ENCODE peak calls at places on chromosome X, in eight cellular contexts. Y is epithelial cell of proximal tubule, B is astrocyte, G is fibroblast of pulmonary artery, T is uterus, W is gastrocnemius medialis, V is ascending aorta, X is left lung. Q is an unnamed sample.
A peak's percentile ranks its signal among the peaks of the same experiment; 100 is the strongest.

GRCh38 chrX:10415704-10416001 is 204.7 kb downstream of the MID1 start:
- DNase-seq in Y (no peak), B (peak; percentile 69), G (peak; percentile 14), T (no peak), W (no peak), V (no peak), X (no peak), Q (peak; percentile 45)

GRCh38 chrX:40402771-40403533 is 177.8 kb upstream of the ATP6AP2 start:
- DNase-seq in Y (no peak), B (peak; percentile 37), G (peak; percentile 30), T (peak; percentile 48), W (peak; percentile 63), V (no peak), X (no peak), Q (peak; percentile 62)

GRCh38 chrX:67207912-67208311 is 335.9 kb upstream of the AR start:
- DNase-seq in Y (no peak), B (no peak), G (no peak), T (no peak), W (no peak), V (no peak), X (no peak), Q (no peak)

GRCh38 chrX:115030635-115031034 is 13.2 kb upstream of the IL13RA2 start:
- DNase-seq in Y (no peak), B (no peak), G (no peak), T (no peak), W (no peak), V (no peak), X (no peak), Q (no peak)

GRCh38 chrX:151754042-151754419 is 19.5 kb downstream of the CNGA2 start:
- DNase-seq in Y (peak; percentile 1), B (peak; percentile 85), G (peak; percentile 22), T (peak; percentile 22), W (no peak), V (no peak), X (no peak), Q (peak; percentile 70)

GRCh38 chrX:71935542-71935941 is 24.9 kb downstream of the NHSL2 start:
- DNase-seq in Y (no peak), B (no peak), G (no peak), T (peak; percentile 54), W (peak; percentile 25), V (no peak), X (no peak), Q (no peak)

GRCh38 chrX:21438792-21439191 is 64.6 kb downstream of the CNKSR2 start:
- DNase-seq in Y (no peak), B (no peak), G (peak; percentile 7), T (no peak), W (no peak), V (no peak), X (no peak), Q (no peak)

GRCh38 chrX:83771664-83772063 is 89.3 kb upstream of the CYLC1 start:
- DNase-seq in Y (no peak), B (no peak), G (no peak), T (no peak), W (no peak), V (no peak), X (no peak), Q (no peak)

GRCh38 chrX:143081231-143081630 is 55.5 kb downstream of the SPANXN4 start:
- DNase-seq in Y (no peak), B (no peak), G (no peak), T (no peak), W (no peak), V (no peak), X (no peak), Q (no peak)

GRCh38 chrX:16484338-16484737 is 165.6 kb upstream of the S100G start:
- DNase-seq in Y (peak; percentile 59), B (peak; percentile 95), G (peak; percentile 82), T (no peak), W (peak; percentile 9), V (no peak), X (no peak), Q (peak; percentile 89)

GRCh38 chrX:20363003-20363674 is 96.4 kb upstream of the RPS6KA3 start:
- DNase-seq in Y (no peak), B (peak; percentile 53), G (no peak), T (no peak), W (peak; percentile 41), V (no peak), X (no peak), Q (peak; percentile 47)

GRCh38 chrX:133677123-133678063 is 262.1 kb upstream of the GPC4 start:
- DNase-seq in Y (no peak), B (no peak), G (no peak), T (no peak), W (no peak), V (no peak), X (no peak), Q (no peak)

GRCh38 chrX:41837270-41837944 is 85.9 kb downstream of the CASK start:
- DNase-seq in Y (no peak), B (no peak), G (no peak), T (no peak), W (no peak), V (no peak), X (no peak), Q (no peak)
- H3K4me3 ChIP-seq in Y (no peak overlapping the region), B (no peak overlapping the region), G (no peak overlapping the region), T (no peak overlapping the region), W (no peak overlapping the region), V (no peak overlapping the region), X (no peak overlapping the region), Q (no peak overlapping the region)

GRCh38 chrX:56975611-56976010 is 19.7 kb downstream of the SPIN3 start:
- DNase-seq in Y (no peak), B (no peak), G (peak; percentile 16), T (no peak), W (no peak), V (no peak), X (no peak), Q (peak; percentile 33)
- TF ChIP-seq CTCF in Y (no peak), B (no peak), G (peak; percentile 14), T (no peak), W (no peak), V (no peak), X (no peak), Q (peak; percentile 16)

DNA sequence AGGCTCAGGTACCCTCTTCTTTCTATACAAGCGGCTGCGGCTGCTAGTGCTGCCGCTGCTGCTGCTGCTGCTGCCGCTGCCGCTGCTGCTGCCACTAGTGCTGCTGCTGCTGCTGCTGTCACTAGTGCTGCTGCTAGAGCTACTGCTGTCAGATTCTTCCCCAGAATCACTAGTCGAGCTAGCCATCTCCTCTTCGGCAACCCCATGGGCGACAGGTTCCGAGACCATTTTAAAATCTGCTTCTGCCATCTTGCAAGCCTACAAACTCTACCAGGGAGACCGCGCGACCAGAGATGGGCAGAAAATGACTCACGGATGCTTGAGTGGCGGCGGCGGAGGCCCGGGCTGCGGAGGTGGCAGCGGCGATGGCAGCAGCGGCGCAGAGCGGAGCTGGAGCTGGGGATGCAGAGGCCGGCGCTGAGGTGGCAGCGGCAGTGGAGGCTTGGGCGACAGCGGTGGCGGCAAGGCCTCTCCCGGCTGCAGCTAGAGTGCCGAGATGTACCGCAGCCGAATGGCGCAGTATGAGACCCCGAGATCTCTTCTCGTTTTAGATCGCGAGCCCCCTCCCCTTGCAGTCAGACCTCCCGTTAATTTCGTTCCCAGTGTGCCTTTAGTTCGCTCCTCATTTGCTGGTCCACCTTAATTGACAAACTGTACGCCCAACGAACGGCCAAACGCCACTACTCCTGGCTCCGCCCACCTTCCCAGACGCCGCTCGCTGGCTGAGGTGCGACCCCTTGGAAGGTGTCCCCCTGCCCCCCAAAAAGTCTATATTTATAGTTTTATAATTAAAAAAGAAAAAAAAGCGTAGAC is at the start of gene NAP1L3:
- DNase-seq in Y (no peak), B (peak; percentile 83), G (peak; percentile 71), T (peak; percentile 61), W (peak; percentile 28), V (peak; percentile 81), X (peak; percentile 71), Q (peak; percentile 58)
- H3K4me3 ChIP-seq in Y (peak within 1 kb of the TSS; percentile 56), B (peak within 1 kb of the TSS; percentile 71), G (peak within 1 kb of the TSS; percentile 53), T (peak within 1 kb of the TSS; percentile 59), W (peak within 1 kb of the TSS; percentile 45), V (peak within 1 kb of the TSS; percentile 69), X (peak within 1 kb of the TSS; percentile 31), Q (peak within 1 kb of the TSS; percentile 63)

DNA sequence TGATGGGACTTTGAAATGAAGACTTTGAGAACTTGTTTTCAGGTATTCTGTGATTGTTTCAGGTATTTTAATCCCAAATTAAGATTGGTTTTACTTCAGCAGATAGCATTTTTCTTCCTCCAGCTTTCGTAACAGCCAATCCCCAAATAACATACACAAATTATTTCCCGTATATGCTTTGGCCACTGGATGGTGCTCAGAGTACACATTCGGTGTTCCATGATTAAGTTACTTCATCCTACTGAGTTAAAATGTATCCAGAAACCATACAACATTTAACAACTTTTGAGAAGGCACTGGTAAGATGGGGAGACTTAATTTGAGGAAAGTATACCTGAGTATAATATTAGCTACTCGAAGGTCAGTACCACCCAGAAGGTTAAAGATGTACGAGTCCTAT is 233.4 kb upstream of the FAM47A start:
- DNase-seq in Y (no peak), B (no peak), G (peak; percentile 60), T (no peak), W (no peak), V (no peak), X (no peak), Q (peak; percentile 53)
- TF ChIP-seq CTCF in Y (peak; percentile 56), B (peak; percentile 39), G (peak; percentile 38), T (peak; percentile 10), W (no peak), V (no peak), X (no peak), Q (peak; percentile 41)

GRCh38 chrX:48478806-48479205 is 2.8 kb downstream of the FTSJ1 start:
- DNase-seq in Y (no peak), B (no peak), G (no peak), T (no peak), W (no peak), V (no peak), X (no peak), Q (no peak)
- H3K4me3 ChIP-seq in Y (no peak overlapping the region), B (no peak overlapping the region), G (no peak overlapping the region), T (no peak overlapping the region), W (no peak overlapping the region), V (no peak overlapping the region), X (no peak overlapping the region), Q (no peak overlapping the region)

GRCh38 chrX:46621572-46621971 is 48.0 kb downstream of the CHST7 start:
- DNase-seq in Y (no peak), B (no peak), G (no peak), T (no peak), W (no peak), V (no peak), X (no peak), Q (no peak)
- TF ChIP-seq CTCF in Y (no peak), B (no peak), G (no peak), T (no peak), W (no peak), V (no peak), X (no peak), Q (no peak)

GRCh38 chrX:5976332-5976731 is 252.3 kb downstream of the NLGN4X start:
- DNase-seq in Y (no peak), B (peak; percentile 16), G (no peak), T (no peak), W (no peak), V (no peak), X (no peak), Q (no peak)

GRCh38 chrX:5979338-5979737 is 249.3 kb downstream of the NLGN4X start:
- DNase-seq in Y (no peak), B (peak; percentile 12), G (no peak), T (no peak), W (no peak), V (no peak), X (no peak), Q (no peak)
- H3K4me3 ChIP-seq in Y (no peak overlapping the region), B (no peak overlapping the region), G (no peak overlapping the region), T (no peak overlapping the region), W (no peak overlapping the region), V (no peak overlapping the region), X (no peak overlapping the region), Q (no peak overlapping the region)

GRCh38 chrX:14864626-14865025 is 8.2 kb downstream of the FANCB start:
- DNase-seq in Y (no peak), B (peak; percentile 45), G (peak; percentile 35), T (no peak), W (no peak), V (no peak), X (no peak), Q (peak; percentile 29)

GRCh38 chrX:14865201-14865600 is 7.7 kb downstream of the FANCB start:
- DNase-seq in Y (no peak), B (peak; percentile 51), G (peak; percentile 53), T (no peak), W (no peak), V (no peak), X (no peak), Q (peak; percentile 50)
- TF ChIP-seq CTCF in Y (no peak), B (no peak), G (no peak), T (no peak), W (no peak), V (no peak), X (no peak), Q (no peak)

Q was measured in fibroblast of the aortic adventitia.